ENCODE peak calls at places on chromosomes 4 and X, in four cellular contexts. One of them, this sample, is unnamed.

GRCh38 chr4:74054483-74055032 is 16.1 kb upstream of the CXCL3 start:
- DNase-seq in fibroblast of lung: no peak
- DNase-seq in mesenchymal stem cell: no peak
- DNase-seq in Daoy: no peak
- DNase-seq in this sample: no peak

GRCh38 chrX:118116308-118117068 is at the start of gene KLHL13:
- DNase-seq in fibroblast of lung: peak
- DNase-seq in mesenchymal stem cell: no peak
- DNase-seq in Daoy: peak
- DNase-seq in this sample: no peak

GRCh38 chr4:109046549-109047171 is 255.8 kb downstream of the COL25A1 start:
- DNase-seq in fibroblast of lung: peak
- DNase-seq in mesenchymal stem cell: peak
- DNase-seq in Daoy: peak
- DNase-seq in this sample: peak

GRCh38 chr4:71009091-71009490 is 15.6 kb downstream of the DCK start:
- DNase-seq in fibroblast of lung: no peak
- DNase-seq in mesenchymal stem cell: no peak
- DNase-seq in Daoy: no peak
- DNase-seq in this sample: no peak

GRCh38 chr4:142307857-142308256 is 538.2 kb downstream of the INPP4B start:
- DNase-seq in fibroblast of lung: no peak
- DNase-seq in mesenchymal stem cell: no peak
- DNase-seq in Daoy: no peak
- DNase-seq in this sample: no peak

GRCh38 chrX:142483965-142484364 is 278.9 kb upstream of the MAGEC2 start:
- DNase-seq in fibroblast of lung: no peak
- DNase-seq in mesenchymal stem cell: no peak
- DNase-seq in Daoy: no peak
- DNase-seq in this sample: no peak

GRCh38 chr4:114659386-114660008 is 60.9 kb downstream of the UGT8 start:
- DNase-seq in fibroblast of lung: peak
- DNase-seq in mesenchymal stem cell: peak
- DNase-seq in Daoy: peak
- DNase-seq in this sample: peak

GRCh38 chr4:137545461-137545861 is 13.2 kb upstream of the PCDH18 start:
- DNase-seq in fibroblast of lung: peak
- DNase-seq in mesenchymal stem cell: peak
- DNase-seq in Daoy: no peak
- DNase-seq in this sample: peak

GRCh38 chr4:21765810-21766407 is 182.7 kb downstream of the KCNIP4 start:
- DNase-seq in fibroblast of lung: peak
- DNase-seq in mesenchymal stem cell: peak
- DNase-seq in Daoy: peak
- DNase-seq in this sample: peak

GRCh38 chr4:48047421-48047844 is 30.9 kb downstream of the NIPAL1 start:
- DNase-seq in fibroblast of lung: no peak
- DNase-seq in mesenchymal stem cell: no peak
- DNase-seq in Daoy: peak
- DNase-seq in this sample: no peak

GRCh38 chr4:12703076-12703475 is 781.1 kb downstream of the RAB28 start:
- DNase-seq in fibroblast of lung: no peak
- DNase-seq in mesenchymal stem cell: no peak
- DNase-seq in Daoy: no peak
- DNase-seq in this sample: no peak

GRCh38 chrX:154368630-154369452 is 5.6 kb downstream of the FLNA start:
- DNase-seq in fibroblast of lung: peak
- DNase-seq in mesenchymal stem cell: peak
- DNase-seq in Daoy: peak
- DNase-seq in this sample: peak

GRCh38 chr4:172657112-172657511 is 511.5 kb upstream of the GALNT7 start:
- DNase-seq in fibroblast of lung: no peak
- DNase-seq in mesenchymal stem cell: no peak
- DNase-seq in Daoy: no peak
- DNase-seq in this sample: no peak

GRCh38 chr4:88618782-88619485 is 26.7 kb downstream of the HERC3 start:
- DNase-seq in fibroblast of lung: no peak
- DNase-seq in mesenchymal stem cell: no peak
- DNase-seq in Daoy: no peak
- DNase-seq in this sample: no peak

GRCh38 chr4:101169044-101170014 is 178.0 kb downstream of the PPP3CA start:
- DNase-seq in fibroblast of lung: peak
- DNase-seq in mesenchymal stem cell: peak
- DNase-seq in Daoy: peak
- DNase-seq in this sample: peak

GRCh38 chr4:52659016-52659721 is at the start of gene USP46:
- DNase-seq in fibroblast of lung: peak
- DNase-seq in mesenchymal stem cell: peak
- DNase-seq in Daoy: peak
- DNase-seq in this sample: no peak

This sample was measured in astrocyte of the cerebellum.